ENCODE peak calls at places on chromosomes 6 and 20, in four cellular contexts. R, H, A and B are unnamed samples.

GRCh38 chr20:58450259-58450658 is 61.2 kb downstream of the VAPB start:
- DNase-seq in R (no peak), H (no peak), A (peak; percentile 27), B (no peak)

GRCh38 chr20:50278684-50279531 is 88.3 kb downstream of the CEBPB start:
- DNase-seq in H (peak; percentile 91), R (no peak), A (peak; percentile 34), B (no peak)

GRCh38 chr6:131989036-131989435 is 37.9 kb upstream of the CCN2 start:
- DNase-seq in H (no peak), A (no peak), R (no peak), B (no peak)

GRCh38 chr6:36195471-36196048 is 984 bp upstream of the BRPF3 start:
- DNase-seq in R (no peak), A (peak; percentile 4), H (no peak), B (no peak)

GRCh38 chr6:78936515-78936914 is 69.2 kb downstream of the IRAK1BP1 start:
- DNase-seq in H (no peak), R (no peak), A (no peak), B (no peak)

GRCh38 chr6:37625591-37626374 is 71.9 kb downstream of the MDGA1 start:
- DNase-seq in R (no peak), H (no peak), A (no peak), B (no peak)

GRCh38 chr6:50823130-50823920 is 4.7 kb downstream of the TFAP2B start:
- DNase-seq in A (no peak), R (no peak), H (no peak), B (no peak)

GRCh38 chr6:3585320-3585935 is 128.6 kb upstream of the SLC22A23 start:
- DNase-seq in R (no peak), A (peak; percentile 88), H (no peak), B (no peak)

GRCh38 chr20:23242104-23242503 is 108.5 kb upstream of the NXT1 start:
- DNase-seq in A (no peak), H (no peak), R (no peak), B (no peak)

GRCh38 chr6:45617441-45617840 is 239.7 kb upstream of the SUPT3H start:
- DNase-seq in A (peak; percentile 77), R (no peak), H (no peak), B (no peak)

GRCh38 chr6:51005779-51006178 is 187.1 kb downstream of the TFAP2B start:
- DNase-seq in R (no peak), A (no peak), H (no peak), B (no peak)

GRCh38 chr20:4848041-4848440 is 126.3 kb downstream of the PRND start:
- DNase-seq in R (no peak), A (no peak), H (no peak), B (no peak)

GRCh38 chr6:20811112-20811746 is 277.0 kb downstream of the CDKAL1 start:
- DNase-seq in R (peak; percentile 55), A (peak; percentile 95), H (no peak), B (no peak)

GRCh38 chr6:116672306-116672705 is 3.7 kb upstream of the ZUP1 start:
- DNase-seq in H (no peak), R (no peak), A (peak; percentile 5), B (no peak)

GRCh38 chr20:25295386-25296093 is 47.7 kb downstream of the PYGB start:
- DNase-seq in R (no peak), A (peak; percentile 51), H (peak; percentile 87), B (peak; percentile 53)

GRCh38 chr6:167093406-167093921 is 29.4 kb upstream of the CCR6 start:
- DNase-seq in H (no peak), A (no peak), R (no peak), B (no peak)

GRCh38 chr6:112163295-112164257 is 76.2 kb downstream of the FAM229B start:
- DNase-seq in A (peak; percentile 62), H (peak; percentile 36), R (peak; percentile 59), B (peak; percentile 83)

GRCh38 chr20:19275038-19275629 is 62.7 kb downstream of the SLC24A3 start:
- DNase-seq in A (no peak), H (no peak), R (no peak), B (no peak)

GRCh38 chr6:142722010-142722409 is 223.0 kb downstream of the HIVEP2 start:
- DNase-seq in H (no peak), R (no peak), A (no peak), B (no peak)

GRCh38 chr20:31740208-31740607 is 1.1 kb downstream of the TPX2 start:
- DNase-seq in A (peak; percentile 59), R (no peak), H (no peak), B (peak; percentile 23)

GRCh38 chr6:33205172-33206026 is 944 bp downstream of the HSD17B8 start:
- DNase-seq in R (no peak), A (peak; percentile 76), H (no peak), B (peak; percentile 42)

GRCh38 chr20:5171074-5171789 is 44.4 kb downstream of the CDS2 start:
- DNase-seq in H (peak; percentile 84), R (peak; percentile 36), A (no peak), B (no peak)

GRCh38 chr6:158053377-158054313 is 72.0 kb downstream of the SYNJ2 start:
- DNase-seq in A (no peak), R (no peak), H (no peak), B (no peak)

GRCh38 chr20:53331151-53331973 is 262.3 kb downstream of the ZNF217 start:
- DNase-seq in R (no peak), H (no peak), A (no peak), B (peak; percentile 15)

GRCh38 chr20:53557157-53557556 is 36.5 kb downstream of the ZNF217 start:
- DNase-seq in A (no peak), R (no peak), H (no peak), B (no peak)